ENCODE peak calls at places on chromosomes 3 and 15, in five cellular contexts. L is neuronal stem cell, K is MM.1S, E is endothelial cell of umbilical vein, V is PC-3. N is an unnamed sample. For H3K4me1, the result is how much of the 10 kb centered on the place peaks cover.

GRCh38 chr3:60552581-60552980 is 698.7 kb downstream of the FHIT start:
- DNase-seq in V (no peak), E (no peak), L (no peak), K (no peak), N (no peak)

GRCh38 chr15:57031082-57031481 is 112.6 kb downstream of the TCF12 start:
- DNase-seq in K (no peak), E (no peak), V (no peak), L (no peak), N (no peak)

GRCh38 chr15:85525755-85526154 is 145.4 kb downstream of the AKAP13 start:
- DNase-seq in K (peak), L (no peak), E (no peak), V (no peak), N (no peak)

GRCh38 chr15:69939513-69940440 is 157.9 kb downstream of the TLE3 start:
- DNase-seq in K (peak), E (no peak), L (peak), V (no peak), N (peak)

GRCh38 chr3:196431193-196432136 is 762 bp downstream of the UBXN7 start:
- DNase-seq in K (peak), L (peak), E (peak), V (peak), N (peak)

GRCh38 chr3:37514055-37514665 is 339.8 kb upstream of the LRRFIP2 start:
- DNase-seq in L (no peak), E (no peak), K (no peak), V (no peak), N (no peak)

GRCh38 chr3:5426094-5426883 is 238.8 kb downstream of the EDEM1 start:
- DNase-seq in V (peak), E (peak), L (peak), K (peak), N (peak)

GRCh38 chr3:111080357-111080937 is 8.8 kb downstream of the NECTIN3 start:
- DNase-seq in E (peak), L (no peak), V (peak), K (peak), N (peak)

GRCh38 chr3:183927059-183927458 is 42.4 kb upstream of the PARL start:
- DNase-seq in V (no peak), K (no peak), E (no peak), L (no peak), N (no peak)

GRCh38 chr3:102941761-102942160 is 506.9 kb downstream of the ZPLD1 start:
- DNase-seq in L (no peak), K (no peak), E (no peak), V (no peak), N (no peak)

GRCh38 chr3:42175841-42176240 is 84.7 kb downstream of the TRAK1 start:
- DNase-seq in K (no peak), V (no peak), E (no peak), L (no peak), N (no peak)
- H3K9ac ChIP-seq in K (no peak), V (no peak), E (no peak), L (no peak), N (no peak)

GRCh38 chr15:91853968-91854943 is 748 bp downstream of the SLCO3A1 start:
- DNase-seq in L (peak), V (no peak), K (peak), E (no peak), N (peak)
- H3K4me1 ChIP-seq in L (under half), V (under half), K (under half), E (under half), N (under half)

GRCh38 chr15:62326460-62327011 is 161.5 kb upstream of the C2CD4B start:
- DNase-seq in V (peak), E (no peak), K (no peak), L (no peak), N (no peak)
- H3K4me3 ChIP-seq in V (no peak), E (no peak), K (no peak), L (no peak), N (no peak)

DNA sequence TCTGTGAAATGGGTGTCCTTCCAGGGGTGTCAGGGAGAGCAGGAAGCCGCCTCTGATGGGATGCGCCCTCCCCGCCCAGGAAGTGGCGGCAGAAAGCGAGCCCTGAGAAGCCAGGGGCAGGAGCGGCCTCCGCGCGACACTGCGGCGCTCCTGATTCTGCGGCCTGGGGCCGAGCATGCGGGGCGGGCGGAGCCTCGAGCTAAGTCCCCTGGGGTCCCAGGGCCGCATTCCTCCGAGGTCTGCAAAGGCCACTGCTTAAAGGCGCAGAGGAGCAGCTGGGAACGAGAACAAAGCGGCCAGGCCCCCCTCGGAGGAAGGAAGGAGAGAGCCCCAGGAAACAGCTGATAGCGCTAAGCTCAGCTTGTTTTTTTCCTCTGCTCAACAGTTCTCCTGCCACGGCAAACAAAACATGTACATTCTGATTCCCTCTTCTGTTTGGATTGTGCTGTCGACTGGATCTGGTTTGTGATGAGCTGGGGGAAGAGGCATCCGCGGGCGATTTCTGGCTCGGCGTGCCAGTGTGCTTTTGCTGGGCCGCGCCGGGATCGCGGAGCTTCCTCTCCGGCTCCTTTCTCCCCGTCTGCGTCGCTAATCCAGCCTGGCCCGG is 34.1 kb downstream of the GRK7 start:
- DNase-seq in V (no peak), K (no peak), E (peak), L (peak), N (no peak)
- H3K9ac ChIP-seq in V (no peak), K (no peak), E (peak), L (no peak), N (peak)

GRCh38 chr3:55522077-55522476 is 35.0 kb upstream of the WNT5A start:
- DNase-seq in E (no peak), K (peak), V (no peak), L (no peak), N (no peak)

GRCh38 chr3:55524565-55525244 is 37.6 kb upstream of the WNT5A start:
- DNase-seq in V (peak), E (no peak), L (no peak), K (no peak), N (peak)

GRCh38 chr3:55525436-55525835 is 38.3 kb upstream of the WNT5A start:
- DNase-seq in L (no peak), E (no peak), K (no peak), V (no peak), N (no peak)

GRCh38 chr3:55521086-55522060 is 34.3 kb upstream of the WNT5A start:
- DNase-seq in K (no peak), V (no peak), E (no peak), L (no peak), N (peak)

GRCh38 chr3:55523471-55523870 is 36.4 kb upstream of the WNT5A start:
- DNase-seq in L (no peak), E (no peak), K (no peak), V (no peak), N (no peak)
- H3K4me1 ChIP-seq in L (under half), E (under half), K (under half), V (half or more), N (under half)

DNA sequence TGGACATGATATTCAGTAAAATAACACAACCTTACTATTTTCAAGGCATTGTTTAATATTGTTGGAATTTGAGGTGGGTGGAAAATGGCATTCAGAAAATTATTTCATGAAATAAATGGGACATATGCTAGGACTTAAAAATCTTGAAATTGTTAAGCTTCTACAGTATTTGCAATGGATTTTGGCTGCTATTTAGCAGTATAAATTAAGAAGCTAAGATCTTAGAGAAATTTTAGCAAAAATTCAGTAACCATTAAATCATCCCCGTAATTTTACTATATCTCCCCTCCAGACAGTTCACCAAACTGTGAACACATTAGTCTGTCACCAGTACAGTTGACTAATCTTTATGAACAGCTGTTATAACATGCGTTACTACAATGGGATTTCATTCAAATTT is 8.2 kb downstream of the DIPK2A start:
- DNase-seq in E (no peak), V (no peak), K (no peak), L (no peak), N (peak)
- H3K4me3 ChIP-seq in E (no peak), V (no peak), K (no peak), L (no peak), N (no peak)

GRCh38 chr3:27542469-27542868 is 58.3 kb upstream of the SLC4A7 start:
- DNase-seq in E (no peak), K (no peak), V (no peak), L (no peak), N (no peak)

GRCh38 chr3:27544372-27544865 is 60.2 kb upstream of the SLC4A7 start:
- DNase-seq in L (no peak), E (peak), K (no peak), V (peak), N (peak)

DNA sequence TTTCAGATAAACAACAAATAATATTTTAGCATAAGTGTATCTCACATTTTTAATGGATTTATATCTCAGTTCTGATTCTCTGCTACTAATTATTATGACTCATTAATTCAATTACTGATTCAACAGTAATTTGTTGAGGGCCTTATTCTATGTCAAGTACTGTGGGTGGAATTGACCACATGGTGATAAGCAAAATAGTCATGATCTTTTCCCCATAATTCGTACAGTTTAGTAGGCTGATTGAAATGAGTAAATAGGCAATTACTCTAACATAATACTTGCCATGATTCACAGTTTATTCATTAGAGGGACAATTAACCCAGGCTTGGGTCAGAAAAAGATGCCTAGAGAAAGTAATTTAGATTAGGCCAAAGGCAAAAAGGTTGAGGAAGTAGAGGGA is 60.9 kb upstream of the SLC4A7 start:
- DNase-seq in K (no peak), E (no peak), V (peak), L (no peak), N (no peak)
- H3K9ac ChIP-seq in K (no peak), E (peak), V (peak), L (no peak), N (peak)

N was measured in adipocyte.